ENCODE peak calls at places on chromosomes 11 and 22, in seven cellular contexts. P is GM03348; X is NCI-H1105; O is heart left ventricle; R is C1 segment of cervical spinal cord; C is MV-4-11; V is stimulated activated CD8-positive, alpha-beta memory T cell treated with anti-CD3 and anti-CD28 coated beads, Interleukin-7, amount 100 ng/mL, for 48 hours. N is an unnamed sample.

GRCh38 chr11:10778217-10778970 is 27.3 kb downstream of the CTR9 start:
- DNase-seq in P (peak; percentile 75), X (no peak), O (peak; percentile 80), R (no peak), C (no peak), V (no peak), N (peak; percentile 78)

GRCh38 chr11:96237759-96238158 is 105.2 kb downstream of the MAML2 start:
- DNase-seq in P (no peak), X (peak; percentile 94), O (no peak), R (no peak), C (no peak), V (no peak), N (no peak)

GRCh38 chr11:61551630-61552029 is 29.2 kb downstream of the SYT7 start:
- DNase-seq in P (peak; percentile 31), X (no peak), O (peak; percentile 84), R (no peak), C (no peak), V (no peak), N (no peak)

GRCh38 chr11:38900156-38900679 is 2302.2 kb upstream of the RAG2 start:
- DNase-seq in P (no peak), X (no peak), O (no peak), R (no peak), C (no peak), V (no peak), N (no peak)

GRCh38 chr11:23124249-23124648 is 264.0 kb upstream of the CCDC179 start:
- DNase-seq in P (no peak), X (no peak), O (no peak), R (no peak), C (no peak), V (no peak), N (no peak)

GRCh38 chr22:39091136-39092081 is 5.6 kb upstream of the APOBEC3H start:
- DNase-seq in P (no peak), X (no peak), O (no peak), R (no peak), C (no peak), V (no peak), N (no peak)

GRCh38 chr11:88352139-88352538 is 14.6 kb upstream of the CTSC start:
- DNase-seq in P (peak; percentile 49), X (no peak), O (no peak), R (no peak), C (no peak), V (no peak), N (peak; percentile 48)

GRCh38 chr11:26621147-26621546 is 49.1 kb upstream of the MUC15 start:
- DNase-seq in P (peak; percentile 81), X (no peak), O (no peak), R (no peak), C (no peak), V (no peak), N (peak; percentile 74)

GRCh38 chr11:109785714-109786113 is 307.5 kb upstream of the ZC3H12C start:
- DNase-seq in P (peak; percentile 35), X (no peak), O (no peak), R (no peak), C (peak; percentile 40), V (no peak), N (no peak)

GRCh38 chr11:34105957-34106504 is 602 bp downstream of the NAT10 start:
- DNase-seq in P (no peak), X (no peak), O (no peak), R (no peak), C (no peak), V (peak; percentile 0), N (no peak)

GRCh38 chr11:29333993-29334780 is 682.6 kb downstream of the KCNA4 start:
- DNase-seq in P (peak; percentile 56), X (peak; percentile 30), O (no peak), R (no peak), C (peak; percentile 78), V (no peak), N (no peak)

GRCh38 chr22:23199159-23199558 is 18.9 kb downstream of the BCR start:
- DNase-seq in P (no peak), X (no peak), O (peak; percentile 51), R (no peak), C (no peak), V (no peak), N (no peak)

GRCh38 chr22:38080847-38081635 is 2.9 kb downstream of the SLC16A8 start:
- DNase-seq in P (peak; percentile 62), X (peak; percentile 21), O (peak; percentile 73), R (no peak), C (no peak), V (no peak), N (no peak)

GRCh38 chr22:49951986-49952896 is 8.3 kb upstream of the PIM3 start:
- DNase-seq in P (peak; percentile 87), X (no peak), O (no peak), R (no peak), C (no peak), V (no peak), N (peak; percentile 55)

GRCh38 chr22:37731804-37732471 is 35.1 kb downstream of the TRIOBP start:
- DNase-seq in P (no peak), X (no peak), O (no peak), R (no peak), C (peak; percentile 82), V (no peak), N (no peak)

GRCh38 chr22:17729561-17729960 is 44.7 kb downstream of the BID start:
- DNase-seq in P (no peak), X (no peak), O (no peak), R (no peak), C (no peak), V (no peak), N (no peak)

GRCh38 chr11:128299132-128299726 is 288.1 kb downstream of the ETS1 start:
- DNase-seq in P (peak; percentile 41), X (no peak), O (no peak), R (no peak), C (no peak), V (no peak), N (no peak)

GRCh38 chr11:34219279-34219678 is 113.8 kb downstream of the NAT10 start:
- DNase-seq in P (no peak), X (no peak), O (no peak), R (no peak), C (no peak), V (no peak), N (no peak)

GRCh38 chr11:120432056-120433018 is 79.2 kb upstream of the GRIK4 start:
- DNase-seq in P (peak; percentile 86), X (no peak), O (no peak), R (no peak), C (peak; percentile 82), V (no peak), N (peak; percentile 96)

GRCh38 chr22:33722817-33723216 is 197.5 kb downstream of the LARGE1 start:
- DNase-seq in P (no peak), X (no peak), O (no peak), R (no peak), C (no peak), V (no peak), N (no peak)

GRCh38 chr11:66011239-66011784 is 496 bp upstream of the CST6 start:
- DNase-seq in P (peak; percentile 46), X (no peak), O (no peak), R (no peak), C (no peak), V (no peak), N (no peak)

GRCh38 chr11:12818333-12819015 is 144.3 kb downstream of the TEAD1 start:
- DNase-seq in P (peak; percentile 79), X (no peak), O (no peak), R (no peak), C (peak; percentile 79), V (no peak), N (no peak)

GRCh38 chr11:36300651-36301050 is 4.6 kb downstream of the PRR5L start:
- DNase-seq in P (peak; percentile 33), X (peak; percentile 15), O (peak; percentile 73), R (peak; percentile 13), C (no peak), V (no peak), N (no peak)

GRCh38 chr11:1830500-1831223 is 4.1 kb upstream of the SYT8 start:
- DNase-seq in P (no peak), X (peak; percentile 22), O (peak; percentile 61), R (no peak), C (no peak), V (no peak), N (no peak)

GRCh38 chr22:41512421-41513194 is 31.7 kb downstream of the POLR3H start:
- DNase-seq in P (peak; percentile 84), X (no peak), O (no peak), R (no peak), C (no peak), V (no peak), N (peak; percentile 18)

GRCh38 chr11:117044287-117045035 is 53.8 kb downstream of the SIK3 start:
- DNase-seq in P (no peak), X (no peak), O (no peak), R (no peak), C (no peak), V (no peak), N (no peak)

GRCh38 chr11:79122759-79123158 is 318.1 kb downstream of the TENM4 start:
- DNase-seq in P (no peak), X (no peak), O (no peak), R (no peak), C (no peak), V (no peak), N (no peak)

GRCh38 chr22:47035443-47035881 is 273.0 kb downstream of the TBC1D22A start:
- DNase-seq in P (no peak), X (no peak), O (no peak), R (no peak), C (no peak), V (no peak), N (no peak)